ENCODE peak calls at places on chromosomes 1 and 21, in five cellular contexts. One of them, this sample, is unnamed.

GRCh38 chr1:239315623-239316217 is 70.6 kb upstream of the CHRM3 start:
- DNase-seq in amygdala: no peak
- DNase-seq in esophagus squamous epithelium: no peak
- DNase-seq in stimulated activated CD8-positive, alpha-beta memory T cell treated with anti-CD3 and anti-CD28 coated beads, Interleukin-2, amount 100 ng/mL, for 48 hours: no peak
- DNase-seq in NCI-H748 treated with DMSO at 0.1 percent for 48 hours: no peak
- DNase-seq in this sample: no peak

GRCh38 chr1:197921235-197922069 is 4.3 kb downstream of the LHX9 start:
- DNase-seq in NCI-H748 treated with DMSO at 0.1 percent for 48 hours: no peak
- DNase-seq in amygdala: no peak
- DNase-seq in stimulated activated CD8-positive, alpha-beta memory T cell treated with anti-CD3 and anti-CD28 coated beads, Interleukin-2, amount 100 ng/mL, for 48 hours: no peak
- DNase-seq in esophagus squamous epithelium: no peak
- DNase-seq in this sample: no peak

GRCh38 chr21:41583274-41583790 is 75.4 kb upstream of the TMPRSS2 start:
- DNase-seq in esophagus squamous epithelium: no peak
- DNase-seq in NCI-H748 treated with DMSO at 0.1 percent for 48 hours: no peak
- DNase-seq in stimulated activated CD8-positive, alpha-beta memory T cell treated with anti-CD3 and anti-CD28 coated beads, Interleukin-2, amount 100 ng/mL, for 48 hours: no peak
- DNase-seq in amygdala: no peak
- DNase-seq in this sample: no peak

GRCh38 chr1:33893147-33893830 is 29.4 kb downstream of the HMGB4 start:
- DNase-seq in amygdala: no peak
- DNase-seq in stimulated activated CD8-positive, alpha-beta memory T cell treated with anti-CD3 and anti-CD28 coated beads, Interleukin-2, amount 100 ng/mL, for 48 hours: no peak
- DNase-seq in NCI-H748 treated with DMSO at 0.1 percent for 48 hours: no peak
- DNase-seq in esophagus squamous epithelium: no peak
- DNase-seq in this sample: peak; percentile 83

GRCh38 chr1:55284856-55285255 is 69.7 kb upstream of the USP24 start:
- DNase-seq in esophagus squamous epithelium: no peak
- DNase-seq in NCI-H748 treated with DMSO at 0.1 percent for 48 hours: peak; percentile 21
- DNase-seq in stimulated activated CD8-positive, alpha-beta memory T cell treated with anti-CD3 and anti-CD28 coated beads, Interleukin-2, amount 100 ng/mL, for 48 hours: no peak
- DNase-seq in amygdala: no peak
- DNase-seq in this sample: peak; percentile 34

GRCh38 chr1:163896001-163896400 is 574.2 kb downstream of the NUF2 start:
- DNase-seq in esophagus squamous epithelium: no peak
- DNase-seq in NCI-H748 treated with DMSO at 0.1 percent for 48 hours: no peak
- DNase-seq in amygdala: no peak
- DNase-seq in stimulated activated CD8-positive, alpha-beta memory T cell treated with anti-CD3 and anti-CD28 coated beads, Interleukin-2, amount 100 ng/mL, for 48 hours: no peak
- DNase-seq in this sample: no peak

GRCh38 chr1:235650341-235651169 is 971 bp upstream of the GNG4 start:
- DNase-seq in stimulated activated CD8-positive, alpha-beta memory T cell treated with anti-CD3 and anti-CD28 coated beads, Interleukin-2, amount 100 ng/mL, for 48 hours: no peak
- DNase-seq in NCI-H748 treated with DMSO at 0.1 percent for 48 hours: peak; percentile 21
- DNase-seq in amygdala: no peak
- DNase-seq in esophagus squamous epithelium: no peak
- DNase-seq in this sample: no peak

GRCh38 chr1:182418929-182419328 is 18.5 kb upstream of the TEDDM1 start:
- DNase-seq in amygdala: no peak
- DNase-seq in NCI-H748 treated with DMSO at 0.1 percent for 48 hours: no peak
- DNase-seq in stimulated activated CD8-positive, alpha-beta memory T cell treated with anti-CD3 and anti-CD28 coated beads, Interleukin-2, amount 100 ng/mL, for 48 hours: no peak
- DNase-seq in esophagus squamous epithelium: no peak
- DNase-seq in this sample: no peak

GRCh38 chr21:25639922-25640670 is 1.0 kb downstream of the JAM2 start:
- DNase-seq in amygdala: peak; percentile 47
- DNase-seq in stimulated activated CD8-positive, alpha-beta memory T cell treated with anti-CD3 and anti-CD28 coated beads, Interleukin-2, amount 100 ng/mL, for 48 hours: no peak
- DNase-seq in esophagus squamous epithelium: no peak
- DNase-seq in NCI-H748 treated with DMSO at 0.1 percent for 48 hours: peak; percentile 10
- DNase-seq in this sample: peak; percentile 33

GRCh38 chr1:207606362-207606755 is 38.6 kb upstream of the CR1L start:
- DNase-seq in amygdala: no peak
- DNase-seq in NCI-H748 treated with DMSO at 0.1 percent for 48 hours: no peak
- DNase-seq in stimulated activated CD8-positive, alpha-beta memory T cell treated with anti-CD3 and anti-CD28 coated beads, Interleukin-2, amount 100 ng/mL, for 48 hours: no peak
- DNase-seq in esophagus squamous epithelium: no peak
- DNase-seq in this sample: no peak